ENCODE peak calls at places on chromosomes 7 and 10, in four cellular contexts. Q is K562, D is A549, P is HepG2. M is an unnamed sample.

GRCh38 chr7:121244120-121244865 is 84.5 kb upstream of the WNT16 start:
- DNase-seq in D (no peak), Q (no peak), P (no peak), M (no peak)

GRCh38 chr7:8129323-8129659 is 132.7 kb downstream of the ICA1 start:
- DNase-seq in D (no peak), Q (no peak), P (no peak), M (no peak)

GRCh38 chr7:80129785-80130184 is 4.8 kb upstream of the GNAI1 start:
- DNase-seq in Q (no peak), D (no peak), P (no peak), M (no peak)

GRCh38 chr10:72694476-72695369 is 2.8 kb downstream of the MCU start:
- DNase-seq in Q (no peak), D (peak), P (peak), M (no peak)

GRCh38 chr10:58028597-58029366 is 238.9 kb downstream of the IPMK start:
- DNase-seq in D (no peak), P (no peak), Q (no peak), M (no peak)

GRCh38 chr10:112475565-112476233 is 28.7 kb downstream of the VTI1A start:
- DNase-seq in D (no peak), P (no peak), Q (no peak), M (no peak)

GRCh38 chr7:92880212-92881090 is 44.1 kb upstream of the CDK6 start:
- DNase-seq in P (peak), Q (no peak), D (no peak), M (peak)

GRCh38 chr7:45294559-45294958 is 137.0 kb downstream of the RAMP3 start:
- DNase-seq in D (no peak), Q (no peak), P (no peak), M (no peak)

GRCh38 chr7:15862781-15863165 is 176.3 kb upstream of the MEOX2 start:
- DNase-seq in D (no peak), P (no peak), Q (no peak), M (no peak)

GRCh38 chr7:130095812-130096211 is 25.5 kb downstream of the KLHDC10 start:
- DNase-seq in P (no peak), Q (no peak), D (no peak), M (no peak)

GRCh38 chr7:100516135-100516812 is 22.7 kb upstream of the AGFG2 start:
- DNase-seq in D (no peak), Q (no peak), P (peak), M (no peak)

GRCh38 chr7:1136841-1137516 is 23.0 kb downstream of the ZFAND2A start:
- DNase-seq in P (peak), Q (no peak), D (peak), M (peak)

GRCh38 chr10:624605-625334 is 64.7 kb downstream of the DIP2C start:
- DNase-seq in D (no peak), P (peak), Q (no peak), M (peak)

GRCh38 chr7:129789652-129790051 is 163.1 kb downstream of the UBE2H start:
- DNase-seq in Q (no peak), D (no peak), P (no peak), M (no peak)

GRCh38 chr10:546971-547590 is 142.4 kb downstream of the DIP2C start:
- DNase-seq in Q (no peak), P (no peak), D (no peak), M (no peak)

GRCh38 chr10:31864834-31865518 is 63.7 kb downstream of the ARHGAP12 start:
- DNase-seq in Q (no peak), P (peak), D (peak), M (no peak)

GRCh38 chr10:605632-606325 is 83.7 kb downstream of the DIP2C start:
- DNase-seq in P (no peak), D (no peak), Q (no peak), M (no peak)

GRCh38 chr7:26153823-26154783 is 2.1 kb downstream of the NFE2L3 start:
- DNase-seq in Q (peak), D (no peak), P (no peak), M (peak)

GRCh38 chr10:45464958-45465567 is 91.0 kb downstream of the ALOX5 start:
- DNase-seq in Q (peak), D (peak), P (peak), M (peak)

GRCh38 chr7:99535667-99536066 is 16.2 kb downstream of the FAM200A start:
- DNase-seq in Q (no peak), D (no peak), P (no peak), M (no peak)

GRCh38 chr7:56091591-56091990 is 1.2 kb downstream of the PHKG1 start:
- DNase-seq in P (no peak), Q (no peak), D (no peak), M (no peak)

GRCh38 chr7:23072043-23072442 is 33.5 kb upstream of the KLHL7 start:
- DNase-seq in Q (no peak), P (no peak), D (no peak), M (no peak)

GRCh38 chr10:93760490-93760889 is 2.8 kb downstream of the LGI1 start:
- DNase-seq in Q (no peak), P (no peak), D (no peak), M (no peak)

GRCh38 chr7:51545131-51545530 is 228.5 kb upstream of the COBL start:
- DNase-seq in D (no peak), Q (no peak), P (no peak), M (no peak)

GRCh38 chr7:123633553-123633952 is 22.1 kb upstream of the LMOD2 start:
- DNase-seq in P (no peak), Q (no peak), D (no peak), M (no peak)

GRCh38 chr10:69738858-69739435 is 62.8 kb upstream of the COL13A1 start:
- DNase-seq in Q (no peak), D (no peak), P (no peak), M (no peak)

GRCh38 chr10:118276727-118277126 is 65.4 kb downstream of the FAM204A start:
- DNase-seq in P (no peak), D (no peak), Q (no peak), M (no peak)

GRCh38 chr10:33055636-33056035 is 97.6 kb upstream of the ITGB1 start:
- DNase-seq in Q (no peak), P (no peak), D (no peak), M (no peak)

GRCh38 chr10:14936584-14936983 is 17.3 kb downstream of the DCLRE1C start:
- DNase-seq in Q (no peak), P (no peak), D (no peak), M (no peak)

GRCh38 chr10:50375051-50375452 is 123.7 kb upstream of the ASAH2 start:
- DNase-seq in Q (no peak), P (no peak), D (no peak), M (no peak)

GRCh38 chr7:82605247-82605864 is 161.8 kb upstream of the CACNA2D1 start:
- DNase-seq in Q (peak), P (peak), D (peak), M (no peak)

GRCh38 chr10:132322621-132323048 is 9.4 kb upstream of the LRRC27 start:
- DNase-seq in D (peak), Q (no peak), P (peak), M (no peak)
- TF ChIP-seq HMGXB4 in D (no peak), Q (no peak), P (no peak), M (no peak)

GRCh38 chr10:123584419-123584775 is 81.8 kb upstream of the GPR26 start:
- DNase-seq in P (no peak), D (no peak), Q (no peak), M (peak)

GRCh38 chr10:123585477-123586445 is 80.4 kb upstream of the GPR26 start:
- DNase-seq in D (no peak), Q (no peak), P (no peak), M (no peak)

GRCh38 chr10:123582084-123582989 is 83.8 kb upstream of the GPR26 start:
- DNase-seq in P (peak), Q (peak), D (peak), M (peak)

GRCh38 chr10:123581656-123582055 is 84.5 kb upstream of the GPR26 start:
- DNase-seq in D (no peak), P (no peak), Q (no peak), M (no peak)

GRCh38 chr10:123583639-123584418 is 82.3 kb upstream of the GPR26 start:
- DNase-seq in P (peak), D (peak), Q (peak), M (peak)
- TF ChIP-seq HMGXB4 in P (no peak), D (no peak), Q (no peak), M (peak)

GRCh38 chr10:35546824-35547225 is 58.3 kb upstream of the GJD4 start:
- DNase-seq in D (peak), P (peak), Q (no peak), M (no peak)
- TF ChIP-seq HMGXB4 in D (no peak), P (no peak), Q (no peak), M (no peak)

DNA sequence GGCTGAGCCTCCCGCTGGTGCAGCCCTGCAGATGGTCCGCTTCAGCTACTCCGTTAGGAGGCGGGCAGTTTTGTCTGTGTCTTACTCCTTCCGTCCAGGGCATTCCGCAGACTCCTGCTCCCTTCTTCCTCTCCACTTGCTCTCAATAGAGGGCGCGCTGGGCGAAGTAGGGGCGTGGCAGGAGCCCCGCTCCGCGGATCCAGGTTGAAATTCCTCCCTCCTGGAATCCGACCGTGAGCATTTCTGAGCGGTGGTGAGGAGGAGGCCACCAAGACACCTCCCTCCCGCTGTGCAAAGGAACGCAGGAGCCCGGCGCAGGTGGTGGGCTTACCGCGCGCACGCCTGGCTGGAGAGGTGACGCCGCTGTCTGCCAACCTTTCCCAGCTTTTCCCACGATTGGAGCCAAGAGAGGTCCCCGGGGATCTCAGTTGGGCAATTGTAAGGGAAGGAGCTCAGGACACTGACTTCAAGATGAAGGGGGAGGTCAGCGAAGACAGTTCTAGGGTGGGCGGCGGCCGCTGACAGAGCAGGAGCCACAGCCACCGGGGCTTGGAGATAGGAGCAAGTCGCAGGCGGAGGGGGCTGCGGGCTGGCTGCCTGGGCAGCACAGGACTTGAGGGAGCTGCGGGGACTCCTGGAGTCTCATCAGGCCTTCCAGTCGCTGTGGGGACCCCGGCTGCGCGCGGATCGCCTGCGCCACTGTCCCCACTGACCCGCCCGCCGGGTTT is 1011.3 kb downstream of the XPNPEP1 start:
- DNase-seq in Q (no peak), D (peak), P (peak), M (peak)
- TF ChIP-seq HMGXB4 in Q (no peak), D (no peak), P (no peak), M (peak)

GRCh38 chr7:36188923-36189322 is 35.9 kb downstream of the EEPD1 start:
- DNase-seq in P (no peak), D (no peak), Q (no peak), M (no peak)

GRCh38 chr7:36192877-36193276 is 39.8 kb downstream of the EEPD1 start:
- DNase-seq in D (no peak), P (no peak), Q (no peak), M (no peak)

GRCh38 chr7:36190447-36191291 is 37.6 kb downstream of the EEPD1 start:
- DNase-seq in D (no peak), Q (no peak), P (no peak), M (no peak)

GRCh38 chr7:36191292-36191920 is 38.4 kb downstream of the EEPD1 start:
- DNase-seq in P (no peak), Q (no peak), D (no peak), M (no peak)

GRCh38 chr7:36192050-36192824 is 39.2 kb downstream of the EEPD1 start:
- DNase-seq in P (no peak), D (no peak), Q (no peak), M (no peak)
- TF ChIP-seq HMGXB4 in P (no peak), D (no peak), Q (no peak), M (no peak)

DNA sequence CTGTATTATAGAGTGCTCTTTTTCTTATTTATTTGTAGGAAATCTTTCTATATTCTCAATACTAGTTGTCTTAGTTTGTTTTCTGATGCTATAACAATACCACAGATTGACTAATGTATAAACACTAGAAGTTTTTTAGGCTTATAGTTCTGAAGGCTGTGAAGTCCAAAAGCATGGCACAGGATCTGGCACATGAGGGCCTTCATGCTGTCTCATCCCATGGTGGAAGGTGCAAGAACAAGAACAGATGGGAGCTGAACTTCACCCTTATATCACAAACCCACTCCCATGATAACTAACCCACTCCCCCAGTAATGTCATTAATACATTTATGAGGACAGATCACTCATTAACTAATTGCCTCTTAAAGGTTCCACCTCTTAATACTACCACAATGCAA is 109.7 kb downstream of the AVL9 start:
- DNase-seq in D (no peak), P (no peak), Q (no peak), M (no peak)
- TF ChIP-seq HMGXB4 in D (no peak), P (no peak), Q (no peak), M (no peak)

DNA sequence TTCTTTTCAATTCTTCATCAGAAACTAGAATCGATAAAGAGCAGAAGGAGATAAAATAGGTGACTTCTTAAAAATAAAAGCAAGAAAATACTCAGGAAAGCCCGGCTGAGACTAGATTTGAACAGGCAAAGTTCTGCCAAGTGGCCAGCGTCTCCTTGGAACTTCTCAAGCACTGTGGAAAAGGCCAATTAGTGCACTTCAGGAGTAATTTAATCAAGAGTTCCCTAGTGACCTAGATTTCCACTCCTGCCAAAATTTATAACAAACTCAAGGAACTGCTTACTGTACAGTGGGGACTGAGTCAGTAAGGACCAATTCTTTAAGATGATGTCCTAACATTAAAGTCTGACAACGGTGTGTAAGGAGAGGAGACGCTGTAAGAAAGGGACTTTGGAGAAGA is 57.3 kb downstream of the CHCHD3 start:
- DNase-seq in P (no peak), D (no peak), Q (no peak), M (no peak)
- TF ChIP-seq HMGXB4 in P (no peak), D (no peak), Q (no peak), M (no peak)

GRCh38 chr10:12503311-12503710 is 154.0 kb downstream of the CAMK1D start:
- DNase-seq in P (no peak), D (no peak), Q (peak), M (no peak)
- TF ChIP-seq HMGXB4 in P (no peak), D (no peak), Q (no peak), M (no peak)